ENCODE peak calls at places on chromosomes 11 and 22, in five cellular contexts. E is fibroblast of the aortic adventitia, K is astrocyte of the spinal cord, U is A549, W is transverse colon. I is an unnamed sample.

GRCh38 chr22:35986085-35986484 is 42.5 kb downstream of the RBFOX2 start:
- DNase-seq in W (no peak), U (no peak), E (peak), K (peak), I (no peak)

GRCh38 chr22:38271927-38272372 is 860 bp downstream of the TMEM184B start:
- DNase-seq in W (peak), E (no peak), K (no peak), U (no peak), I (peak)

GRCh38 chr11:20966489-20966888 is 297.1 kb downstream of the NELL1 start:
- DNase-seq in E (no peak), W (no peak), U (no peak), K (no peak), I (no peak)

GRCh38 chr11:114315749-114316368 is 19.7 kb downstream of the NNMT start:
- DNase-seq in E (peak), K (peak), U (peak), W (peak), I (peak)

GRCh38 chr11:122209619-122210377 is 93.8 kb upstream of the BLID start:
- DNase-seq in W (peak), E (peak), U (peak), K (peak), I (no peak)

GRCh38 chr11:23310276-23310675 is 450.0 kb upstream of the CCDC179 start:
- DNase-seq in W (no peak), K (peak), U (no peak), E (peak), I (no peak)

GRCh38 chr11:132158091-132158490 is 787.7 kb downstream of the NTM start:
- DNase-seq in U (peak), E (no peak), W (no peak), K (no peak), I (no peak)

GRCh38 chr11:116207349-116207748 is 565.4 kb downstream of the BUD13 start:
- DNase-seq in W (no peak), E (no peak), K (no peak), U (no peak), I (no peak)

GRCh38 chr11:120563698-120564572 is 52.4 kb downstream of the GRIK4 start:
- DNase-seq in E (no peak), U (no peak), W (no peak), K (peak), I (no peak)

GRCh38 chr11:64850979-64851567 is 6.6 kb upstream of the CDC42BPG start:
- DNase-seq in K (no peak), E (no peak), U (no peak), W (peak), I (no peak)

GRCh38 chr11:76610371-76610770 is 60.2 kb downstream of the LRRC32 start:
- DNase-seq in W (no peak), K (no peak), E (no peak), U (no peak), I (no peak)

GRCh38 chr11:44244649-44245308 is 65.2 kb downstream of the ALX4 start:
- DNase-seq in W (no peak), E (peak), K (peak), U (no peak), I (no peak)

GRCh38 chr22:24501366-24502005 is 6.4 kb downstream of the UPB1 start:
- DNase-seq in U (no peak), E (no peak), K (no peak), W (no peak), I (no peak)

GRCh38 chr11:14380947-14381555 is 22.1 kb upstream of the RRAS2 start:
- DNase-seq in E (peak), K (peak), W (peak), U (peak), I (peak)

DNA sequence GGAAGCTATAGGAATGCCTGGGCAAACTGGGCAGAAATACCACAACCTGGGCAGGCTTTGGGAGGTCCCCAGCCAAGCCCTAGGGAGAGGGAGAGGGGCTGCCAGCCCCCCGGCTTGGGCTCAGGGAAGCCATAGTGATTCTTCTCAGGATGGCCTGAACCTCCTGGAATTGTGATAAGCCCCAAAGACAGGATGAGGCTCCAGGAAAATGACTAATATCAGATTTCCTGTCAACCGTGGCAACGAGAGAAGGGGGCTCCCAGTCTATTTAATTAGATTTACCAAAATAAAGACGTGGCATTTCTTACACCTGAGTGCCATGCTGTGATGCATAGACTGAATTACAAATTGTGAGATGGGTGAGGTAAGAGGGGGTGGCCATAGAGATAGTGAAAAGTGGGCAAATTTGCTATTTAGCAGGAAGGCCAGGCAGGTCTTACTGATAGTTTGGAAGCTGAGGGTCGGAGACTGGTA is 20.4 kb downstream of the SERPINH1 start:
- DNase-seq in K (no peak), E (no peak), U (no peak), W (no peak), I (no peak)
- H3K4me3 ChIP-seq in K (peak), E (peak), U (peak), W (no peak), I (peak)

GRCh38 chr11:73597956-73598718 is at the start of gene FAM168A:
- DNase-seq in U (peak), W (peak), K (peak), E (peak), I (peak)
- TF ChIP-seq CTCF in U (no peak), W (no peak), K (no peak), E (peak), I (peak)

DNA sequence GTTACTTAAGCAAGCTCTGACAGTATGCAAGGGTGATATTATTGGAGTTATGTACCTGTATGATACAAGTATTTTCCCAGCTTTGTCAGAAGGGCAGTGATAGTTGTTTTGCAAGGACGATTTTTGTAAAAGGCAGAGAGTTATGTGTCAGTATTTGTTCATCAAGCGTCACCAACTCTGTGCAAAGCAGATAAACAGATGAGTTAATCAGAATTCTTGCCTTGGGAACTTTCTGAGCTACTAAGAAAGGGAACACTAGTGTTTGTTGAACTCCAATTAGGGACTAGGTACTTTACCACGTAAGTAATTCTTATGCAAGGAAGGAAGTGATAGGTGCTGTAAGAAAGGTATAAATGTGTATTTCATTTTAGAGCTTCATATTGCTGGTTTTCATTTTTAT is 1.5 kb downstream of the USP47 start:
- DNase-seq in K (peak), W (no peak), E (peak), U (peak), I (no peak)
- H3K4me3 ChIP-seq in K (peak), W (peak), E (peak), U (peak), I (peak)

GRCh38 chr11:59223611-59224010 is 10.9 kb upstream of the MPEG1 start:
- DNase-seq in E (no peak), W (no peak), U (no peak), K (no peak), I (no peak)
- TF ChIP-seq CTCF in E (no peak), W (no peak), U (no peak), K (no peak), I (no peak)

I was measured in lower lobe of right lung.